ENCODE peak calls at places on chromosome 17, in four cellular contexts. G is K562, T is GM12878, J is HepG2. B is an unnamed sample.
A peak's percentile ranks its signal among the peaks of the same experiment; 100 is the strongest.

GRCh38 chr17:1294157-1294717 is 14.8 kb downstream of the TRARG1 start:
- DNase-seq in G (no peak), T (no peak), J (no peak), B (no peak)

GRCh38 chr17:68963958-68964357 is 8.8 kb upstream of the ABCA8 start:
- DNase-seq in G (no peak), T (no peak), J (no peak), B (no peak)

GRCh38 chr17:82687375-82687861 is 11.1 kb downstream of the RAB40B start:
- DNase-seq in G (no peak), T (peak; percentile 4), J (no peak), B (no peak)

GRCh38 chr17:40461774-40462342 is 18.6 kb downstream of the IGFBP4 start:
- DNase-seq in G (no peak), T (no peak), J (no peak), B (no peak)

GRCh38 chr17:60353773-60354172 is 38.2 kb downstream of the USP32 start:
- DNase-seq in G (no peak), T (no peak), J (no peak), B (no peak)

GRCh38 chr17:75069783-75070182 is 18.0 kb upstream of the SLC16A5 start:
- DNase-seq in G (no peak), T (no peak), J (no peak), B (peak; percentile 67)

GRCh38 chr17:56681561-56682266 is 88.2 kb downstream of the NOG start:
- DNase-seq in G (no peak), T (no peak), J (no peak), B (no peak)

GRCh38 chr17:57938061-57938502 is 17.1 kb downstream of the CUEDC1 start:
- DNase-seq in G (no peak), T (no peak), J (peak; percentile 86), B (no peak)

GRCh38 chr17:72152392-72152727 is 31.5 kb downstream of the SOX9 start:
- DNase-seq in G (no peak), T (no peak), J (no peak), B (no peak)

GRCh38 chr17:63364387-63364786 is 81.7 kb downstream of the CYB561 start:
- DNase-seq in G (no peak), T (no peak), J (no peak), B (no peak)

GRCh38 chr17:29579866-29580771 is 9.3 kb downstream of the GIT1 start:
- DNase-seq in G (peak; percentile 78), T (no peak), J (peak; percentile 64), B (peak; percentile 91)

GRCh38 chr17:65785109-65785508 is 223.7 kb upstream of the AXIN2 start:
- DNase-seq in G (no peak), T (no peak), J (peak; percentile 95), B (no peak)

GRCh38 chr17:29706045-29706431 is 83.3 kb upstream of the CORO6 start:
- DNase-seq in G (no peak), T (no peak), J (no peak), B (no peak)

GRCh38 chr17:81125573-81126081 is 39.7 kb upstream of the PVALEF start:
- DNase-seq in G (no peak), T (no peak), J (no peak), B (no peak)

GRCh38 chr17:38773258-38773657 is 20.7 kb downstream of the PSMB3 start:
- DNase-seq in G (no peak), T (no peak), J (no peak), B (no peak)

GRCh38 chr17:49035470-49036269 is 38.5 kb downstream of the IGF2BP1 start:
- DNase-seq in G (peak; percentile 52), T (no peak), J (no peak), B (peak; percentile 75)

GRCh38 chr17:80187493-80187892 is 17.7 kb downstream of the CARD14 start:
- DNase-seq in G (no peak), T (no peak), J (no peak), B (no peak)

GRCh38 chr17:18041776-18042175 is 2.6 kb downstream of the GID4 start:
- DNase-seq in G (no peak), T (no peak), J (no peak), B (no peak)

DNA sequence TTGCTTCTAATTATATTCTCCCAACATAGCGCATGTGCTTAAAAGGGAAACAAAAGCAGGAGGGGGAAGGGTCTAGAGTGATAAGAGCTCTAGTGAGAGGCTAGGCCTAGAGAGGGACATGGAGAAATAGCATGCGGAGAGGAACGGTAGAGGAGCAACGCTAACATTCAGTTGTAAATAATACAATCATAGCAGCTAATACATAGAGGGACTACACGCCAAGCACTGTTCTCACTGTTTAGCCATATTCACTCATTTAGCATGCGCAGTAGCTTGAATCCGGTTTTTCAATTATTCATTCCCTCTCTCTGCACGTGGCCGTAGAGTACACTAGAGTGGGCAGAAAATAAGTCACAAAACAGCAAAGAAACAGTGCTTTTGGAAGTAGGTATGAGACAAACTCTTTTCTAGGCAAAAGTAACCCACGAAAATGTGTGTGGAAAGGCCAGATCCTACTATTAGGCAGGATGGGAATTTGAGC is 1.7 kb upstream of the ALOX12 start:
- DNase-seq in G (peak; percentile 53), T (no peak), J (no peak), B (no peak)
- TF ChIP-seq JUND in G (no peak), T (no peak), J (no peak), B (no peak)

DNA sequence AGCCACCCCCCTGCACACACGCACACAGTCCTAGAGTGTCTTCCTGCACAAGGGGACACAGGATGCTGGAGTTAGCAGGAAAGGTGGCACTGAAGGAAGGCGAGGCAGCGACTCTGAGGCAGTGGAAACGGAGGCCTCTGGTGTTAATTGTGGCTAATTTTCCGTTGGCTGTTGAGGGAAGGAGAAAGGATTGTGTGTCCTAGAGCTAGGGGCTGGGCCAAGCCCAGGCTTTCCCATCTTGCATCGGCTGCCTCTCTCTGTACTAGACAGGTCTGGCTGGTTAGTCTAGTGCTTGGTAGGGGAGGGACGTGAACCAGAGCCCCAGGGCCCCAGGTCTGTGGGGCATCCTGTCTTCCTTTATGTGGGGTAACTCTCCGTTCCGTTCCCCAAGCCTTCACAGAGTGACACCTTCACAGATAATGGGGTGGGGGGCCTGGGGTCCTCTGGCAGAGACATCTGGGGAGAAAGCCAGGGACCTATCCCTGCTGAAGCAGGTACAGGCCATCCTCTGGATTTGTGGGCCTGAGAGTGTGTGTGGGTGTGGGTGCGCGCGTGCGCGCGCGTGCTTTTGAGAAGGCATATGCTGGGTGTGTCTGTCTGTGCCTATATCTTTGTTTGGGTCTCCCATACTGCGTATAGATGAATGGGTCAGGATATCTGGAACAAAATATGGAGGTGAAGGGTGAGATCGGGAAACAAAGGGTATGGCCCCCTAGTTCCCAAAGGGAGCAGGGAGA is at the start of gene CHD3:
- DNase-seq in G (no peak), T (no peak), J (no peak), B (peak; percentile 57)
- TF ChIP-seq JUND in G (no peak), T (no peak), J (no peak), B (no peak)

GRCh38 chr17:4940625-4941021 is 555 bp downstream of the RNF167 start:
- DNase-seq in G (peak; percentile 7), T (no peak), J (no peak), B (no peak)

GRCh38 chr17:4939554-4939803 is 367 bp downstream of the SLC25A11 start:
- DNase-seq in G (no peak), T (no peak), J (no peak), B (no peak)

GRCh38 chr17:4939804-4940624 is at the start of the genes RNF167 and SLC25A11:
- DNase-seq in G (peak; percentile 93), T (peak; percentile 100), J (peak; percentile 100), B (peak; percentile 93)

GRCh38 chr17:4942760-4943508 is 2.9 kb downstream of the RNF167 start:
- DNase-seq in G (no peak), T (no peak), J (no peak), B (no peak)

DNA sequence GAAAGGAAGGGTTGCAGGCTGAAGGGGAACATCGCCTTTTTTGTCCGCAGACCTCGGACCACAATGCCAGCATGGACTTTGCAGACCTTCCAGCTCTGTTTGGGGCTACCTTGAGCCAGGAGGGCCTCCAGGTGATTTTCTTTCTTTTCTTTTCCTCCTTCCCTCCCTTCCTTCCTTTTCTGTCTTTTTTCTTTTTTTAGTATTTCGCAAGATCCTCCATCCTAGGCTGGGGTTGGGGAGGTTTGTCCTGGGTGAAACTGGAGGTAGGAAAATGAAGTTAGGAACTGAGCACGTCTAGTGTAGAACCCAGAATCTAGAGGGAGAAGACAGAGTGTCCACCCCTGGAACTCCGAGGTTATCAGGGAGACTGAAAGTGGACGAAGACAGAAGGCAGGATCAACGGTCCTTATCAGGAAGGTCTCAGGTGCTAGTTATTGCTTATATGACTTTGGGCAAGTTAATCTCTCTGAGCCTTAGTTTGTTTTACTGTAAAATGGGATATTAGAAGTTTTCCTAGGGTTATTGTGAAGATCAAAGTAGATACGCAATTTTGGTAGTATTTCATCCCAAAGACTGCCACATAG is 1.1 kb downstream of the RNF167 start:
- DNase-seq in G (no peak), T (no peak), J (no peak), B (no peak)
- TF ChIP-seq JUND in G (no peak), T (no peak), J (no peak), B (no peak)

DNA sequence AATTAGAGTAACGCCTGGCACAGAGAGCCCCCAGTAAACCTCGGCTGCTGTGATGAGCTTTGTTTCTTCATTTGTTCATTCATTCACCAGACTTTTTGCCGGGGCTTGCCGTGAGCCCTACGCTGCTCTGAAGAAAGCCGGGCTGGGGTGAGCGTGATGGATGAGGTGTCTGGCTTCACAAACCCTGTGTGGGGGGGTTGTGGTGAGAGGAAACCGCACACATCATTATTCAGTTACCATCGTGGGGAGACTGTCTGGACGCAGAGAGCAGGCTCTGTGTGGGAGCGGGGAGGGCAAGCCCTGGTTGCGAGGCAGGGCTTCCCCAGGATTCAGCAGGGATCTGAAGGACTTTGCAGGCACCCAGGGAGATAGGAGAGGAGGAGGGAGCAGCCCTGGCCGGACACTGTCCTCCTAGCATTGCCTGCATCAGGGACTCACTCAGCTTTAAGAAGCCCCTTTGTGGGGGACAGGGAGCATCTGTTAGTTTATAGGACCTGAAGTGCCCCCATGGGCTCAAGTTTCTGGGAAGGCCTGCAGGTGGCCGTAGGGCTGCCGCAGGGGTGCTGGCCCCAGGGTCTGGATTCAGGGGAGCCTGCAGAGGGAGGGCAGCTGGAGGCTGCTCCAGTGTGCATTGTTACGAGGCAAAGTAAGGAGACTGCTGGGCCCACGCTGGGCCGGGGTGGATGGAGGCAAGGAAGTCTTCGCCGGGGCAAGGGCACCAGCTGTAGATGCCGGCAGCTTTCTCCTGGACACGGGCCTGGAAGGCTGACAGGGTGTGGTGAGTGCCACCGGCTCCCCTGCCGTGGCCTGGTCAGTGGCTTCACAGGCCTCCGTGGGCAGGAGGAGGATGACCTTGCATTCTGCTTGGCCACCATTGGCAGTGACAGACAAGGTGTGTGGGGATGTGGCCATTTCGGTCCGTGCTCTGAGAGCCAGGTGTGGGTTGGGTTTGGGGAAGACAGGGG is 334.5 kb downstream of the SEC14L1 start:
- DNase-seq in G (no peak), T (no peak), J (no peak), B (no peak)
- TF ChIP-seq JUND in G (no peak), T (no peak), J (no peak), B (no peak)

DNA sequence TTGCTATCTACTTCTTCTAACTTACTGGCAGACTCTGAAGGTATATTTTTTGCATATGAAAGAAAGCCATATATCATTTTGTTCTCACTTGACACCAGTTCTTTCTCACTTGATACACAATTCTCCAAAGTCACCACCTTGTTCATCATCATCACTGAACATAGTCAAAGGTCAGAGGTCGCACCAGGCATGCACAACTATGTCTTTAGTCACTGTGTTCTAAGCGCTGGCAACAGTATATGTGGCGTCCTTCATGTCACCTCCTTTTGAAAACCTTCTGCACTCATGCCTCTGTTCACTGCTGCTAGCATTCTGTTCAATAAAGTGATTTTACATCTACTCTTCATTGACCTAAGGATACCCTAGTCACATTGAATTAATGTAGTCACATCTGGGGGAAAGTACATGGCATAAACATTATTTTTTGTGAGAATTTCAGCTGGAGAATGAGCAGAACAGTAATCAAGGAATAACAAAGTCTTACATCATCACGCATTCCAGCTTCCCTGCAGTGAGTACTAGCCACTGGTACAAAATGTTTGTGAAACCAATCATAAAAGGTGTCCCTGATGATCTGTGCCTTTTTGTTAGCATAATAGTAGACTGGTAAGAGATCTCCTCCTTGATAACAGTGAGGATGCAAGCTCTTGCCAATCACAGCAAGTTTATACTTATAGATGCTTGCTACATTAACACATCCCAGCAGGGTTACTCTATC is 20.5 kb upstream of the TBX4 start:
- DNase-seq in G (no peak), T (no peak), J (peak; percentile 79), B (no peak)
- TF ChIP-seq JUND in G (no peak), T (no peak), J (no peak), B (no peak)

GRCh38 chr17:35596072-35596471 is 8.9 kb downstream of the AP2B1 start:
- DNase-seq in G (no peak), T (no peak), J (no peak), B (no peak)
- TF ChIP-seq JUND in G (no peak), T (no peak), J (no peak), B (no peak)